ENCODE peak calls at places on chromosomes 11 and 22, in seven cellular contexts. One of them, this sample, is unnamed.

GRCh38 chr11:441418-442274 is at the start of gene ANO9:
- DNase-seq in IMR-90: no peak
- DNase-seq in gastrocnemius medialis: no peak
- DNase-seq in small intestine: peak; percentile 87
- DNase-seq in pancreas: peak; percentile 85
- DNase-seq in spleen: peak; percentile 89
- DNase-seq in right lobe of liver: peak; percentile 44
- DNase-seq in this sample: no peak

GRCh38 chr11:101797335-101797734 is 117.5 kb upstream of the CEP126 start:
- DNase-seq in IMR-90: peak; percentile 70
- DNase-seq in gastrocnemius medialis: no peak
- DNase-seq in small intestine: no peak
- DNase-seq in pancreas: no peak
- DNase-seq in spleen: no peak
- DNase-seq in right lobe of liver: no peak
- DNase-seq in this sample: no peak

GRCh38 chr11:90204832-90205646 is 17.8 kb downstream of the CHORDC1 start:
- DNase-seq in IMR-90: peak; percentile 66
- DNase-seq in gastrocnemius medialis: no peak
- DNase-seq in small intestine: peak; percentile 56
- DNase-seq in pancreas: no peak
- DNase-seq in spleen: no peak
- DNase-seq in right lobe of liver: no peak
- DNase-seq in this sample: no peak

GRCh38 chr11:69144316-69144715 is 11.4 kb upstream of the SMIM38 start:
- DNase-seq in IMR-90: peak; percentile 19
- DNase-seq in gastrocnemius medialis: no peak
- DNase-seq in small intestine: no peak
- DNase-seq in pancreas: no peak
- DNase-seq in spleen: no peak
- DNase-seq in right lobe of liver: no peak
- DNase-seq in this sample: no peak

GRCh38 chr11:44872556-44872955 is 78.1 kb downstream of the TP53I11 start:
- DNase-seq in IMR-90: no peak
- DNase-seq in gastrocnemius medialis: no peak
- DNase-seq in small intestine: no peak
- DNase-seq in pancreas: no peak
- DNase-seq in spleen: no peak
- DNase-seq in right lobe of liver: no peak
- DNase-seq in this sample: no peak

GRCh38 chr11:17257200-17257599 is 19.3 kb upstream of the NUCB2 start:
- DNase-seq in IMR-90: peak; percentile 78
- DNase-seq in gastrocnemius medialis: no peak
- DNase-seq in small intestine: no peak
- DNase-seq in pancreas: no peak
- DNase-seq in spleen: no peak
- DNase-seq in right lobe of liver: no peak
- DNase-seq in this sample: no peak

GRCh38 chr11:99814738-99815137 is 794.0 kb downstream of the CNTN5 start:
- DNase-seq in IMR-90: no peak
- DNase-seq in gastrocnemius medialis: no peak
- DNase-seq in small intestine: no peak
- DNase-seq in pancreas: no peak
- DNase-seq in spleen: no peak
- DNase-seq in right lobe of liver: no peak
- DNase-seq in this sample: no peak

GRCh38 chr11:3160252-3161031 is 4.7 kb downstream of the OSBPL5 start:
- DNase-seq in IMR-90: peak; percentile 92
- DNase-seq in gastrocnemius medialis: peak; percentile 68
- DNase-seq in small intestine: peak; percentile 71
- DNase-seq in pancreas: peak; percentile 81
- DNase-seq in spleen: peak; percentile 88
- DNase-seq in right lobe of liver: peak; percentile 70
- DNase-seq in this sample: peak; percentile 82

GRCh38 chr11:109885006-109885405 is 208.2 kb upstream of the ZC3H12C start:
- DNase-seq in IMR-90: no peak
- DNase-seq in gastrocnemius medialis: no peak
- DNase-seq in small intestine: no peak
- DNase-seq in pancreas: no peak
- DNase-seq in spleen: no peak
- DNase-seq in right lobe of liver: no peak
- DNase-seq in this sample: no peak

GRCh38 chr22:49077586-49077985 is 750.1 kb downstream of the BRD1 start:
- DNase-seq in IMR-90: no peak
- DNase-seq in gastrocnemius medialis: no peak
- DNase-seq in small intestine: no peak
- DNase-seq in pancreas: no peak
- DNase-seq in spleen: no peak
- DNase-seq in right lobe of liver: no peak
- DNase-seq in this sample: no peak

GRCh38 chr11:46345131-46345597 is 2.1 kb upstream of the DGKZ start:
- DNase-seq in IMR-90: no peak
- DNase-seq in gastrocnemius medialis: no peak
- DNase-seq in small intestine: no peak
- DNase-seq in pancreas: no peak
- DNase-seq in spleen: peak; percentile 93
- DNase-seq in right lobe of liver: peak; percentile 70
- DNase-seq in this sample: no peak

GRCh38 chr11:109512249-109512648 is 90.3 kb downstream of the C11orf87 start:
- DNase-seq in IMR-90: no peak
- DNase-seq in gastrocnemius medialis: no peak
- DNase-seq in small intestine: no peak
- DNase-seq in pancreas: no peak
- DNase-seq in spleen: no peak
- DNase-seq in right lobe of liver: no peak
- DNase-seq in this sample: no peak

GRCh38 chr11:124865902-124866851 is 945 bp downstream of the ROBO3 start:
- DNase-seq in IMR-90: peak; percentile 15
- DNase-seq in gastrocnemius medialis: no peak
- DNase-seq in small intestine: peak; percentile 25
- DNase-seq in pancreas: no peak
- DNase-seq in spleen: peak; percentile 87
- DNase-seq in right lobe of liver: peak; percentile 50
- DNase-seq in this sample: no peak

GRCh38 chr11:86802601-86803051 is 2.3 kb downstream of the PRSS23 start:
- DNase-seq in IMR-90: peak; percentile 57
- DNase-seq in gastrocnemius medialis: no peak
- DNase-seq in small intestine: peak; percentile 63
- DNase-seq in pancreas: no peak
- DNase-seq in spleen: no peak
- DNase-seq in right lobe of liver: no peak
- DNase-seq in this sample: peak; percentile 39

GRCh38 chr22:31089101-31090100 is 8.3 kb downstream of the SMTN start:
- DNase-seq in IMR-90: no peak
- DNase-seq in gastrocnemius medialis: peak; percentile 44
- DNase-seq in small intestine: no peak
- DNase-seq in pancreas: peak; percentile 53
- DNase-seq in spleen: peak; percentile 87
- DNase-seq in right lobe of liver: peak; percentile 64
- DNase-seq in this sample: no peak

GRCh38 chr11:18485905-18486528 is 30.4 kb downstream of the LDHAL6A start:
- DNase-seq in IMR-90: no peak
- DNase-seq in gastrocnemius medialis: no peak
- DNase-seq in small intestine: no peak
- DNase-seq in pancreas: no peak
- DNase-seq in spleen: no peak
- DNase-seq in right lobe of liver: no peak
- DNase-seq in this sample: no peak

GRCh38 chr11:579830-580601 is 3.7 kb downstream of the PHRF1 start:
- DNase-seq in IMR-90: peak; percentile 25
- DNase-seq in gastrocnemius medialis: no peak
- DNase-seq in small intestine: peak; percentile 96
- DNase-seq in pancreas: peak; percentile 46
- DNase-seq in spleen: no peak
- DNase-seq in right lobe of liver: no peak
- DNase-seq in this sample: no peak

GRCh38 chr11:69909561-69910518 is 90.6 kb upstream of the FGF3 start:
- DNase-seq in IMR-90: no peak
- DNase-seq in gastrocnemius medialis: no peak
- DNase-seq in small intestine: no peak
- DNase-seq in pancreas: no peak
- DNase-seq in spleen: peak; percentile 69
- DNase-seq in right lobe of liver: peak; percentile 37
- DNase-seq in this sample: peak; percentile 59

GRCh38 chr11:70139785-70140410 is 61.8 kb downstream of the ANO1 start:
- DNase-seq in IMR-90: no peak
- DNase-seq in gastrocnemius medialis: no peak
- DNase-seq in small intestine: peak; percentile 87
- DNase-seq in pancreas: no peak
- DNase-seq in spleen: no peak
- DNase-seq in right lobe of liver: no peak
- DNase-seq in this sample: no peak

GRCh38 chr22:22928666-22929380 is 41.2 kb downstream of the IGLL5 start:
- DNase-seq in IMR-90: peak; percentile 16
- DNase-seq in gastrocnemius medialis: no peak
- DNase-seq in small intestine: no peak
- DNase-seq in pancreas: no peak
- DNase-seq in spleen: peak; percentile 93
- DNase-seq in right lobe of liver: no peak
- DNase-seq in this sample: peak; percentile 70

GRCh38 chr22:39471421-39472141 is 14.8 kb downstream of the MGAT3 start:
- DNase-seq in IMR-90: peak; percentile 51
- DNase-seq in gastrocnemius medialis: no peak
- DNase-seq in small intestine: peak; percentile 86
- DNase-seq in pancreas: no peak
- DNase-seq in spleen: no peak
- DNase-seq in right lobe of liver: no peak
- DNase-seq in this sample: peak; percentile 97

GRCh38 chr11:73195191-73196007 is 22.7 kb upstream of the P2RY2 start:
- DNase-seq in IMR-90: no peak
- DNase-seq in gastrocnemius medialis: no peak
- DNase-seq in small intestine: peak; percentile 80
- DNase-seq in pancreas: no peak
- DNase-seq in spleen: no peak
- DNase-seq in right lobe of liver: peak; percentile 31
- DNase-seq in this sample: no peak

GRCh38 chr11:2512431-2513407 is 67.9 kb downstream of the KCNQ1 start:
- DNase-seq in IMR-90: no peak
- DNase-seq in gastrocnemius medialis: no peak
- DNase-seq in small intestine: peak; percentile 45
- DNase-seq in pancreas: peak; percentile 10
- DNase-seq in spleen: peak; percentile 69
- DNase-seq in right lobe of liver: peak; percentile 42
- DNase-seq in this sample: peak; percentile 44

GRCh38 chr11:65357856-65358356 is 3.4 kb downstream of the TIGD3 start:
- DNase-seq in IMR-90: no peak
- DNase-seq in gastrocnemius medialis: no peak
- DNase-seq in small intestine: peak; percentile 98
- DNase-seq in pancreas: no peak
- DNase-seq in spleen: no peak
- DNase-seq in right lobe of liver: peak; percentile 86
- DNase-seq in this sample: no peak

GRCh38 chr22:36201630-36202312 is at the start of gene APOL4:
- DNase-seq in IMR-90: no peak
- DNase-seq in gastrocnemius medialis: peak; percentile 42
- DNase-seq in small intestine: no peak
- DNase-seq in pancreas: peak; percentile 76
- DNase-seq in spleen: no peak
- DNase-seq in right lobe of liver: no peak
- DNase-seq in this sample: no peak

GRCh38 chr11:121350314-121351046 is 57.9 kb downstream of the SC5D start:
- DNase-seq in IMR-90: no peak
- DNase-seq in gastrocnemius medialis: no peak
- DNase-seq in small intestine: no peak
- DNase-seq in pancreas: no peak
- DNase-seq in spleen: no peak
- DNase-seq in right lobe of liver: no peak
- DNase-seq in this sample: no peak

GRCh38 chr11:121347094-121347493 is 54.5 kb downstream of the SC5D start:
- DNase-seq in IMR-90: no peak
- DNase-seq in gastrocnemius medialis: no peak
- DNase-seq in small intestine: no peak
- DNase-seq in pancreas: no peak
- DNase-seq in spleen: no peak
- DNase-seq in right lobe of liver: no peak
- DNase-seq in this sample: no peak

GRCh38 chr11:121348220-121348875 is 55.8 kb downstream of the SC5D start:
- DNase-seq in IMR-90: no peak
- DNase-seq in gastrocnemius medialis: no peak
- DNase-seq in small intestine: peak; percentile 4
- DNase-seq in pancreas: no peak
- DNase-seq in spleen: no peak
- DNase-seq in right lobe of liver: no peak
- DNase-seq in this sample: no peak

GRCh38 chr11:121349790-121350189 is 57.2 kb downstream of the SC5D start:
- DNase-seq in IMR-90: no peak
- DNase-seq in gastrocnemius medialis: no peak
- DNase-seq in small intestine: no peak
- DNase-seq in pancreas: no peak
- DNase-seq in spleen: no peak
- DNase-seq in right lobe of liver: no peak
- DNase-seq in this sample: no peak

DNA sequence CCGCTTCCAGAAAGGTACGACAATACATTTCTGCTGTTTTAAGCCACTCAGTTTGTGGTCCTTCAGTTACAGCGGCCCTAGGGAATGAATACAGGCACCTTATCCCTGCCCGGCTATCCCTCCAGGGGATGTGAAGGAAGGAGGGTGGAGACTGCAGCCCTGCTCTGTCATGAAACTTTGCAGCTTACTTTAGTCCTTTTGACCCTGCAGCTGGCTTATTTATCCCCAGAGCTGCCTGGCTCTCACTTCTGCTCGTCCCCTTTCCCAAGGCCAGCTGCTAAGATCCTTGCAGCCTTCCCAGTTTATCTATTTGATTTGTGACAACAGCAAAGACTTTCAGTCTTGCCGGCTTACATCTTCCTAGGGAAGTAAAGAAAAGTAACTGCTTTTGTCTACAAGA is 55.2 kb downstream of the SC5D start:
- DNase-seq in IMR-90: no peak
- DNase-seq in gastrocnemius medialis: no peak
- DNase-seq in small intestine: peak; percentile 25
- DNase-seq in pancreas: no peak
- DNase-seq in spleen: no peak
- DNase-seq in right lobe of liver: no peak
- DNase-seq in this sample: no peak
- H3K27me3 ChIP-seq in IMR-90: peaks cover 30% of the 10 kb centered on the region
- H3K27me3 ChIP-seq in gastrocnemius medialis: no peaks in the 10 kb centered on the region
- H3K27me3 ChIP-seq in small intestine: no peaks in the 10 kb centered on the region
- H3K27me3 ChIP-seq in pancreas: no peaks in the 10 kb centered on the region
- H3K27me3 ChIP-seq in spleen: no peaks in the 10 kb centered on the region
- H3K27me3 ChIP-seq in right lobe of liver: no peaks in the 10 kb centered on the region
- H3K27me3 ChIP-seq in this sample: no peaks in the 10 kb centered on the region

GRCh38 chr11:76185931-76186401 is 20.3 kb downstream of the WNT11 start:
- DNase-seq in IMR-90: no peak
- DNase-seq in gastrocnemius medialis: peak; percentile 78
- DNase-seq in small intestine: no peak
- DNase-seq in pancreas: no peak
- DNase-seq in spleen: no peak
- DNase-seq in right lobe of liver: no peak
- DNase-seq in this sample: no peak
- H3K27ac ChIP-seq in IMR-90: no peak overlapping the region
- H3K27ac ChIP-seq in gastrocnemius medialis: peak overlapping the region; percentile 89
- H3K27ac ChIP-seq in small intestine: no peak overlapping the region
- H3K27ac ChIP-seq in pancreas: no peak overlapping the region
- H3K27ac ChIP-seq in spleen: peak overlapping the region; percentile 51
- H3K27ac ChIP-seq in right lobe of liver: no peak overlapping the region
- H3K27ac ChIP-seq in this sample: no peak overlapping the region

GRCh38 chr11:6656581-6656915 is 939 bp upstream of the DCHS1 start:
- DNase-seq in IMR-90: no peak
- DNase-seq in gastrocnemius medialis: no peak
- DNase-seq in small intestine: no peak
- DNase-seq in pancreas: no peak
- DNase-seq in spleen: no peak
- DNase-seq in right lobe of liver: no peak
- DNase-seq in this sample: no peak
- H3K27me3 ChIP-seq in IMR-90: peaks cover 15% of the 10 kb centered on the region
- H3K27me3 ChIP-seq in gastrocnemius medialis: peaks cover 23% of the 10 kb centered on the region
- H3K27me3 ChIP-seq in small intestine: no peaks in the 10 kb centered on the region
- H3K27me3 ChIP-seq in pancreas: no peaks in the 10 kb centered on the region
- H3K27me3 ChIP-seq in spleen: no peaks in the 10 kb centered on the region
- H3K27me3 ChIP-seq in right lobe of liver: no peaks in the 10 kb centered on the region
- H3K27me3 ChIP-seq in this sample: no peaks in the 10 kb centered on the region

GRCh38 chr22:41539146-41540005 is 4.9 kb downstream of the POLR3H start:
- DNase-seq in IMR-90: no peak
- DNase-seq in gastrocnemius medialis: no peak
- DNase-seq in small intestine: peak; percentile 31
- DNase-seq in pancreas: peak; percentile 18
- DNase-seq in spleen: no peak
- DNase-seq in right lobe of liver: no peak
- DNase-seq in this sample: no peak
- H3K27ac ChIP-seq in IMR-90: no peak overlapping the region
- H3K27ac ChIP-seq in gastrocnemius medialis: no peak overlapping the region
- H3K27ac ChIP-seq in small intestine: no peak overlapping the region
- H3K27ac ChIP-seq in pancreas: no peak overlapping the region
- H3K27ac ChIP-seq in spleen: no peak overlapping the region
- H3K27ac ChIP-seq in right lobe of liver: no peak overlapping the region
- H3K27ac ChIP-seq in this sample: no peak overlapping the region